ENCODE peak calls at places on chromosome 4, in nine cellular contexts. One of them, this sample, is unnamed.

GRCh38 chr4:158282252-158282651 is 72.0 kb downstream of the TMEM144 start:
- DNase-seq in stimulated activated CD8-positive, alpha-beta memory T cell treated with anti-CD3 and anti-CD28 coated beads, Interleukin-12 subunit alpha, Interleukin-12 subunit beta, amount 100 ng/mL, for 1 hour: no peak
- DNase-seq in Kasumi-1: no peak
- DNase-seq in heart right ventricle: no peak
- DNase-seq in pancreas: no peak
- DNase-seq in posterior cingulate gyrus: no peak
- DNase-seq in BJ: no peak
- DNase-seq in osteocyte: no peak
- DNase-seq in anterior cingulate cortex: no peak
- DNase-seq in this sample: no peak

GRCh38 chr4:44916406-44916805 is 190.1 kb upstream of the GNPDA2 start:
- DNase-seq in stimulated activated CD8-positive, alpha-beta memory T cell treated with anti-CD3 and anti-CD28 coated beads, Interleukin-12 subunit alpha, Interleukin-12 subunit beta, amount 100 ng/mL, for 1 hour: no peak
- DNase-seq in Kasumi-1: no peak
- DNase-seq in heart right ventricle: no peak
- DNase-seq in pancreas: no peak
- DNase-seq in posterior cingulate gyrus: no peak
- DNase-seq in BJ: no peak
- DNase-seq in osteocyte: no peak
- DNase-seq in anterior cingulate cortex: no peak
- DNase-seq in this sample: no peak

GRCh38 chr4:59195867-59196266 is 2004.3 kb upstream of the ADGRL3 start:
- DNase-seq in stimulated activated CD8-positive, alpha-beta memory T cell treated with anti-CD3 and anti-CD28 coated beads, Interleukin-12 subunit alpha, Interleukin-12 subunit beta, amount 100 ng/mL, for 1 hour: no peak
- DNase-seq in Kasumi-1: no peak
- DNase-seq in heart right ventricle: no peak
- DNase-seq in pancreas: no peak
- DNase-seq in posterior cingulate gyrus: no peak
- DNase-seq in BJ: no peak
- DNase-seq in osteocyte: no peak
- DNase-seq in anterior cingulate cortex: no peak
- DNase-seq in this sample: no peak

GRCh38 chr4:30380404-30380998 is 339.7 kb upstream of the PCDH7 start:
- DNase-seq in stimulated activated CD8-positive, alpha-beta memory T cell treated with anti-CD3 and anti-CD28 coated beads, Interleukin-12 subunit alpha, Interleukin-12 subunit beta, amount 100 ng/mL, for 1 hour: no peak
- DNase-seq in Kasumi-1: peak
- DNase-seq in heart right ventricle: no peak
- DNase-seq in pancreas: no peak
- DNase-seq in posterior cingulate gyrus: no peak
- DNase-seq in BJ: no peak
- DNase-seq in osteocyte: no peak
- DNase-seq in anterior cingulate cortex: no peak
- DNase-seq in this sample: no peak

GRCh38 chr4:183797041-183797444 is 108.1 kb upstream of the STOX2 start:
- DNase-seq in stimulated activated CD8-positive, alpha-beta memory T cell treated with anti-CD3 and anti-CD28 coated beads, Interleukin-12 subunit alpha, Interleukin-12 subunit beta, amount 100 ng/mL, for 1 hour: no peak
- DNase-seq in Kasumi-1: no peak
- DNase-seq in heart right ventricle: peak
- DNase-seq in pancreas: peak
- DNase-seq in posterior cingulate gyrus: no peak
- DNase-seq in BJ: no peak
- DNase-seq in osteocyte: no peak
- DNase-seq in anterior cingulate cortex: no peak
- DNase-seq in this sample: no peak

GRCh38 chr4:5812506-5813229 is 80.2 kb downstream of the CRMP1 start:
- DNase-seq in stimulated activated CD8-positive, alpha-beta memory T cell treated with anti-CD3 and anti-CD28 coated beads, Interleukin-12 subunit alpha, Interleukin-12 subunit beta, amount 100 ng/mL, for 1 hour: no peak
- DNase-seq in Kasumi-1: peak
- DNase-seq in heart right ventricle: no peak
- DNase-seq in pancreas: no peak
- DNase-seq in posterior cingulate gyrus: no peak
- DNase-seq in BJ: peak
- DNase-seq in osteocyte: no peak
- DNase-seq in anterior cingulate cortex: no peak
- DNase-seq in this sample: no peak

GRCh38 chr4:156322592-156322991 is 368.9 kb upstream of the CTSO start:
- DNase-seq in stimulated activated CD8-positive, alpha-beta memory T cell treated with anti-CD3 and anti-CD28 coated beads, Interleukin-12 subunit alpha, Interleukin-12 subunit beta, amount 100 ng/mL, for 1 hour: no peak
- DNase-seq in Kasumi-1: no peak
- DNase-seq in heart right ventricle: no peak
- DNase-seq in pancreas: no peak
- DNase-seq in posterior cingulate gyrus: no peak
- DNase-seq in BJ: peak
- DNase-seq in osteocyte: no peak
- DNase-seq in anterior cingulate cortex: no peak
- DNase-seq in this sample: no peak

GRCh38 chr4:169115897-169116254 is 105.8 kb upstream of the CBR4 start:
- DNase-seq in stimulated activated CD8-positive, alpha-beta memory T cell treated with anti-CD3 and anti-CD28 coated beads, Interleukin-12 subunit alpha, Interleukin-12 subunit beta, amount 100 ng/mL, for 1 hour: no peak
- DNase-seq in Kasumi-1: peak
- DNase-seq in heart right ventricle: no peak
- DNase-seq in pancreas: no peak
- DNase-seq in posterior cingulate gyrus: peak
- DNase-seq in BJ: peak
- DNase-seq in osteocyte: no peak
- DNase-seq in anterior cingulate cortex: no peak
- DNase-seq in this sample: no peak

GRCh38 chr4:27397886-27398285 is 537.2 kb downstream of the STIM2 start:
- DNase-seq in stimulated activated CD8-positive, alpha-beta memory T cell treated with anti-CD3 and anti-CD28 coated beads, Interleukin-12 subunit alpha, Interleukin-12 subunit beta, amount 100 ng/mL, for 1 hour: no peak
- DNase-seq in Kasumi-1: no peak
- DNase-seq in heart right ventricle: no peak
- DNase-seq in pancreas: no peak
- DNase-seq in posterior cingulate gyrus: no peak
- DNase-seq in BJ: peak
- DNase-seq in osteocyte: no peak
- DNase-seq in anterior cingulate cortex: no peak
- DNase-seq in this sample: no peak

GRCh38 chr4:61950625-61951024 is 750.5 kb downstream of the ADGRL3 start:
- DNase-seq in stimulated activated CD8-positive, alpha-beta memory T cell treated with anti-CD3 and anti-CD28 coated beads, Interleukin-12 subunit alpha, Interleukin-12 subunit beta, amount 100 ng/mL, for 1 hour: no peak
- DNase-seq in Kasumi-1: no peak
- DNase-seq in heart right ventricle: no peak
- DNase-seq in pancreas: no peak
- DNase-seq in posterior cingulate gyrus: no peak
- DNase-seq in BJ: no peak
- DNase-seq in osteocyte: no peak
- DNase-seq in anterior cingulate cortex: no peak
- DNase-seq in this sample: no peak

GRCh38 chr4:96146686-96147085 is 306.8 kb downstream of the PDHA2 start:
- DNase-seq in stimulated activated CD8-positive, alpha-beta memory T cell treated with anti-CD3 and anti-CD28 coated beads, Interleukin-12 subunit alpha, Interleukin-12 subunit beta, amount 100 ng/mL, for 1 hour: no peak
- DNase-seq in Kasumi-1: no peak
- DNase-seq in heart right ventricle: no peak
- DNase-seq in pancreas: no peak
- DNase-seq in posterior cingulate gyrus: no peak
- DNase-seq in BJ: no peak
- DNase-seq in osteocyte: no peak
- DNase-seq in anterior cingulate cortex: no peak
- DNase-seq in this sample: no peak

GRCh38 chr4:69322055-69322454 is 41.8 kb downstream of the UGT2B28 start:
- DNase-seq in stimulated activated CD8-positive, alpha-beta memory T cell treated with anti-CD3 and anti-CD28 coated beads, Interleukin-12 subunit alpha, Interleukin-12 subunit beta, amount 100 ng/mL, for 1 hour: no peak
- DNase-seq in Kasumi-1: no peak
- DNase-seq in heart right ventricle: no peak
- DNase-seq in pancreas: no peak
- DNase-seq in posterior cingulate gyrus: no peak
- DNase-seq in BJ: no peak
- DNase-seq in osteocyte: no peak
- DNase-seq in anterior cingulate cortex: no peak
- DNase-seq in this sample: no peak

GRCh38 chr4:78219825-78220224 is 162.7 kb downstream of the FRAS1 start:
- DNase-seq in stimulated activated CD8-positive, alpha-beta memory T cell treated with anti-CD3 and anti-CD28 coated beads, Interleukin-12 subunit alpha, Interleukin-12 subunit beta, amount 100 ng/mL, for 1 hour: no peak
- DNase-seq in Kasumi-1: no peak
- DNase-seq in heart right ventricle: no peak
- DNase-seq in pancreas: no peak
- DNase-seq in posterior cingulate gyrus: no peak
- DNase-seq in BJ: no peak
- DNase-seq in osteocyte: no peak
- DNase-seq in anterior cingulate cortex: no peak
- DNase-seq in this sample: no peak

GRCh38 chr4:24514808-24515207 is 69.5 kb downstream of the DHX15 start:
- DNase-seq in stimulated activated CD8-positive, alpha-beta memory T cell treated with anti-CD3 and anti-CD28 coated beads, Interleukin-12 subunit alpha, Interleukin-12 subunit beta, amount 100 ng/mL, for 1 hour: no peak
- DNase-seq in Kasumi-1: no peak
- DNase-seq in heart right ventricle: no peak
- DNase-seq in pancreas: no peak
- DNase-seq in posterior cingulate gyrus: no peak
- DNase-seq in BJ: no peak
- DNase-seq in osteocyte: no peak
- DNase-seq in anterior cingulate cortex: no peak
- DNase-seq in this sample: no peak

GRCh38 chr4:6120361-6120760 is 80.0 kb downstream of the JAKMIP1 start:
- DNase-seq in stimulated activated CD8-positive, alpha-beta memory T cell treated with anti-CD3 and anti-CD28 coated beads, Interleukin-12 subunit alpha, Interleukin-12 subunit beta, amount 100 ng/mL, for 1 hour: no peak
- DNase-seq in Kasumi-1: no peak
- DNase-seq in heart right ventricle: no peak
- DNase-seq in pancreas: no peak
- DNase-seq in posterior cingulate gyrus: no peak
- DNase-seq in BJ: no peak
- DNase-seq in osteocyte: no peak
- DNase-seq in anterior cingulate cortex: no peak
- DNase-seq in this sample: no peak

GRCh38 chr4:89715611-89716010 is 121.3 kb downstream of the SNCA start:
- DNase-seq in stimulated activated CD8-positive, alpha-beta memory T cell treated with anti-CD3 and anti-CD28 coated beads, Interleukin-12 subunit alpha, Interleukin-12 subunit beta, amount 100 ng/mL, for 1 hour: no peak
- DNase-seq in Kasumi-1: no peak
- DNase-seq in heart right ventricle: no peak
- DNase-seq in pancreas: no peak
- DNase-seq in posterior cingulate gyrus: no peak
- DNase-seq in BJ: no peak
- DNase-seq in osteocyte: no peak
- DNase-seq in anterior cingulate cortex: no peak
- DNase-seq in this sample: no peak

GRCh38 chr4:148426643-148427042 is 15.6 kb downstream of the NR3C2 start:
- DNase-seq in stimulated activated CD8-positive, alpha-beta memory T cell treated with anti-CD3 and anti-CD28 coated beads, Interleukin-12 subunit alpha, Interleukin-12 subunit beta, amount 100 ng/mL, for 1 hour: no peak
- DNase-seq in Kasumi-1: no peak
- DNase-seq in heart right ventricle: no peak
- DNase-seq in pancreas: no peak
- DNase-seq in posterior cingulate gyrus: no peak
- DNase-seq in BJ: no peak
- DNase-seq in osteocyte: no peak
- DNase-seq in anterior cingulate cortex: no peak
- DNase-seq in this sample: no peak

GRCh38 chr4:37981844-37982720 is 21.9 kb downstream of the PTTG2 start:
- DNase-seq in stimulated activated CD8-positive, alpha-beta memory T cell treated with anti-CD3 and anti-CD28 coated beads, Interleukin-12 subunit alpha, Interleukin-12 subunit beta, amount 100 ng/mL, for 1 hour: no peak
- DNase-seq in Kasumi-1: no peak
- DNase-seq in heart right ventricle: no peak
- DNase-seq in pancreas: no peak
- DNase-seq in posterior cingulate gyrus: no peak
- DNase-seq in BJ: peak
- DNase-seq in osteocyte: no peak
- DNase-seq in anterior cingulate cortex: no peak
- DNase-seq in this sample: no peak

GRCh38 chr4:112940364-112940763 is 109.1 kb upstream of the ANK2 start:
- DNase-seq in stimulated activated CD8-positive, alpha-beta memory T cell treated with anti-CD3 and anti-CD28 coated beads, Interleukin-12 subunit alpha, Interleukin-12 subunit beta, amount 100 ng/mL, for 1 hour: no peak
- DNase-seq in Kasumi-1: no peak
- DNase-seq in heart right ventricle: no peak
- DNase-seq in pancreas: no peak
- DNase-seq in posterior cingulate gyrus: no peak
- DNase-seq in BJ: no peak
- DNase-seq in osteocyte: no peak
- DNase-seq in anterior cingulate cortex: no peak
- DNase-seq in this sample: no peak

GRCh38 chr4:121950212-121950679 is 1.6 kb downstream of the TRPC3 start:
- DNase-seq in stimulated activated CD8-positive, alpha-beta memory T cell treated with anti-CD3 and anti-CD28 coated beads, Interleukin-12 subunit alpha, Interleukin-12 subunit beta, amount 100 ng/mL, for 1 hour: peak
- DNase-seq in Kasumi-1: peak
- DNase-seq in heart right ventricle: peak
- DNase-seq in pancreas: peak
- DNase-seq in posterior cingulate gyrus: peak
- DNase-seq in BJ: peak
- DNase-seq in osteocyte: peak
- DNase-seq in anterior cingulate cortex: no peak
- DNase-seq in this sample: peak

This sample was measured in ovary.